ENCODE peak calls at places on chromosomes 7 and 10, in eight cellular contexts. N, H, W, P, G, T, U and B are unnamed samples.

GRCh38 chr7:32379486-32380115 is 110.6 kb downstream of the LSM5 start:
- DNase-seq in N (no peak), H (no peak), W (no peak), P (no peak), G (no peak), T (no peak), U (no peak), B (no peak)

GRCh38 chr10:62426086-62426485 is 51.9 kb downstream of the ZNF365 start:
- DNase-seq in N (peak), H (no peak), W (no peak), P (no peak), G (no peak), T (no peak), U (no peak), B (peak)

GRCh38 chr10:70302292-70302691 is 18.5 kb upstream of the NPFFR1 start:
- DNase-seq in N (peak), H (no peak), W (no peak), P (peak), G (no peak), T (no peak), U (peak), B (no peak)

GRCh38 chr10:100847440-100847839 is 65.3 kb upstream of the SLF2 start:
- DNase-seq in N (peak), H (no peak), W (no peak), P (no peak), G (no peak), T (no peak), U (no peak), B (no peak)

GRCh38 chr10:133318494-133319127 is 9.9 kb downstream of the ZNF511 start:
- DNase-seq in N (peak), H (no peak), W (peak), P (no peak), G (peak), T (peak), U (peak), B (no peak)

GRCh38 chr10:94403823-94404228 is 1.5 kb downstream of the TBC1D12 start:
- DNase-seq in N (no peak), H (no peak), W (no peak), P (no peak), G (no peak), T (no peak), U (no peak), B (peak)

GRCh38 chr7:139054101-139054500 is 18.3 kb upstream of the ZC3HAV1L start:
- DNase-seq in N (peak), H (no peak), W (no peak), P (no peak), G (no peak), T (no peak), U (no peak), B (no peak)

GRCh38 chr7:99290980-99291607 is 18.5 kb downstream of the MYH16 start:
- DNase-seq in N (no peak), H (no peak), W (no peak), P (no peak), G (peak), T (no peak), U (no peak), B (no peak)

GRCh38 chr7:156722427-156722826 is 81.9 kb downstream of the RNF32 start:
- DNase-seq in N (peak), H (no peak), W (no peak), P (no peak), G (peak), T (no peak), U (peak), B (no peak)

GRCh38 chr7:7938471-7938870 is 30.1 kb upstream of the GLCCI1 start:
- DNase-seq in N (no peak), H (no peak), W (no peak), P (no peak), G (no peak), T (no peak), U (no peak), B (no peak)

GRCh38 chr10:126334272-126334671 is 54.0 kb downstream of the ADAM12 start:
- DNase-seq in N (peak), H (no peak), W (no peak), P (no peak), G (peak), T (no peak), U (no peak), B (no peak)

GRCh38 chr10:108362956-108363355 is 1198.5 kb upstream of the SORCS1 start:
- DNase-seq in N (no peak), H (no peak), W (no peak), P (no peak), G (no peak), T (no peak), U (no peak), B (no peak)

GRCh38 chr10:105288613-105289012 is 647.5 kb downstream of the SORCS3 start:
- DNase-seq in N (no peak), H (no peak), W (no peak), P (no peak), G (no peak), T (no peak), U (no peak), B (no peak)

GRCh38 chr10:3036155-3036554 is 31.2 kb upstream of the PFKP start:
- DNase-seq in N (no peak), H (no peak), W (no peak), P (no peak), G (no peak), T (no peak), U (no peak), B (no peak)

GRCh38 chr10:92490387-92490786 is 83.5 kb downstream of the IDE start:
- DNase-seq in N (peak), H (no peak), W (no peak), P (no peak), G (no peak), T (no peak), U (no peak), B (no peak)

GRCh38 chr7:55522268-55522902 is 49.9 kb downstream of the VOPP1 start:
- DNase-seq in N (no peak), H (no peak), W (no peak), P (no peak), G (peak), T (no peak), U (no peak), B (no peak)

GRCh38 chr7:105610165-105610930 is 29.1 kb upstream of the EFCAB10 start:
- DNase-seq in N (no peak), H (no peak), W (no peak), P (no peak), G (no peak), T (no peak), U (no peak), B (no peak)

GRCh38 chr7:157824819-157825121 is 488.0 kb downstream of the DNAJB6 start:
- DNase-seq in N (no peak), H (no peak), W (no peak), P (no peak), G (no peak), T (no peak), U (no peak), B (no peak)

GRCh38 chr7:84538268-84538667 is 343.7 kb upstream of the SEMA3A start:
- DNase-seq in N (no peak), H (no peak), W (no peak), P (no peak), G (no peak), T (no peak), U (no peak), B (no peak)

GRCh38 chr10:35089641-35090161 is 440 bp downstream of the CUL2 start:
- DNase-seq in N (peak), H (no peak), W (no peak), P (no peak), G (peak), T (no peak), U (no peak), B (no peak)

GRCh38 chr7:141053626-141054025 is 20.2 kb upstream of the TMEM178B start:
- DNase-seq in N (peak), H (no peak), W (no peak), P (no peak), G (no peak), T (peak), U (no peak), B (no peak)

GRCh38 chr10:77325233-77325537 is 312.4 kb downstream of the KCNMA1 start:
- DNase-seq in N (no peak), H (no peak), W (no peak), P (no peak), G (peak), T (no peak), U (no peak), B (no peak)

GRCh38 chr7:16847381-16847860 is 34.4 kb downstream of the AGR3 start:
- DNase-seq in N (peak), H (no peak), W (peak), P (no peak), G (peak), T (no peak), U (no peak), B (no peak)